ENCODE peak calls at places on chromosomes 4 and X, in six cellular contexts. One of them, this sample, is unnamed.

GRCh38 chrX:40172169-40172979 is 74.6 kb upstream of the BCOR start:
- DNase-seq in K562: peak; percentile 94
- DNase-seq in GM12878: no peak
- DNase-seq in H1: peak; percentile 50
- DNase-seq in HepG2: no peak
- DNase-seq in GM12892: no peak
- DNase-seq in this sample: no peak

GRCh38 chr4:186192068-186192751 is 843 bp downstream of the CYP4V2 start:
- DNase-seq in HepG2: peak; percentile 9
- DNase-seq in K562: peak; percentile 52
- DNase-seq in H1: peak; percentile 72
- DNase-seq in GM12878: no peak
- DNase-seq in GM12892: no peak
- DNase-seq in this sample: no peak

GRCh38 chr4:38980903-38981676 is 51.1 kb downstream of the TMEM156 start:
- DNase-seq in K562: no peak
- DNase-seq in GM12892: no peak
- DNase-seq in GM12878: peak; percentile 24
- DNase-seq in H1: no peak
- DNase-seq in HepG2: peak; percentile 16
- DNase-seq in this sample: no peak

GRCh38 chr4:82851902-82852750 is 38.8 kb downstream of the SEC31A start:
- DNase-seq in HepG2: peak; percentile 45
- DNase-seq in GM12878: no peak
- DNase-seq in GM12892: no peak
- DNase-seq in H1: no peak
- DNase-seq in K562: peak; percentile 40
- DNase-seq in this sample: no peak

GRCh38 chr4:144645621-144646522 is at the start of gene HHIP:
- DNase-seq in HepG2: peak; percentile 1
- DNase-seq in GM12892: peak; percentile 21
- DNase-seq in H1: peak; percentile 64
- DNase-seq in K562: peak; percentile 8
- DNase-seq in GM12878: no peak
- DNase-seq in this sample: peak; percentile 30

GRCh38 chr4:123257563-123257962 is 139.0 kb upstream of the SPRY1 start:
- DNase-seq in HepG2: no peak
- DNase-seq in GM12892: no peak
- DNase-seq in K562: no peak
- DNase-seq in H1: no peak
- DNase-seq in GM12878: no peak
- DNase-seq in this sample: no peak

GRCh38 chr4:10579700-10580099 is 104.9 kb downstream of the CLNK start:
- DNase-seq in H1: no peak
- DNase-seq in HepG2: no peak
- DNase-seq in K562: no peak
- DNase-seq in GM12892: no peak
- DNase-seq in GM12878: no peak
- DNase-seq in this sample: no peak

GRCh38 chr4:14918336-14918735 is 83.9 kb upstream of the CPEB2 start:
- DNase-seq in HepG2: no peak
- DNase-seq in K562: no peak
- DNase-seq in H1: no peak
- DNase-seq in GM12892: no peak
- DNase-seq in GM12878: no peak
- DNase-seq in this sample: no peak

GRCh38 chr4:71634364-71634763 is 149.5 kb downstream of the GC start:
- DNase-seq in H1: no peak
- DNase-seq in GM12892: no peak
- DNase-seq in HepG2: no peak
- DNase-seq in K562: peak; percentile 1
- DNase-seq in GM12878: no peak
- DNase-seq in this sample: no peak

GRCh38 chrX:31670245-31670644 is 598.4 kb upstream of the FTHL17 start:
- DNase-seq in GM12892: no peak
- DNase-seq in K562: no peak
- DNase-seq in H1: no peak
- DNase-seq in HepG2: no peak
- DNase-seq in GM12878: no peak
- DNase-seq in this sample: no peak

GRCh38 chrX:38028300-38028699 is 21.9 kb downstream of the SYTL5 start:
- DNase-seq in K562: no peak
- DNase-seq in GM12892: no peak
- DNase-seq in HepG2: no peak
- DNase-seq in GM12878: no peak
- DNase-seq in H1: no peak
- DNase-seq in this sample: no peak

GRCh38 chrX:129875669-129876068 is 30.3 kb upstream of the UTP14A start:
- DNase-seq in K562: no peak
- DNase-seq in GM12878: no peak
- DNase-seq in H1: no peak
- DNase-seq in HepG2: no peak
- DNase-seq in GM12892: no peak
- DNase-seq in this sample: no peak

GRCh38 chrX:96407501-96407900 is 277.1 kb upstream of the DIAPH2 start:
- DNase-seq in GM12878: no peak
- DNase-seq in GM12892: no peak
- DNase-seq in H1: no peak
- DNase-seq in HepG2: peak; percentile 19
- DNase-seq in K562: no peak
- DNase-seq in this sample: no peak

GRCh38 chr4:155953151-155954117 is at the start of gene CTSO:
- DNase-seq in GM12878: peak; percentile 48
- DNase-seq in H1: peak; percentile 76
- DNase-seq in GM12892: peak; percentile 39
- DNase-seq in HepG2: peak; percentile 22
- DNase-seq in K562: peak; percentile 40
- DNase-seq in this sample: peak; percentile 51
- TF ChIP-seq POLR2A in GM12878: peak; percentile 94
- TF ChIP-seq POLR2A in H1: no peak
- TF ChIP-seq POLR2A in GM12892: peak; percentile 91
- TF ChIP-seq POLR2A in HepG2: peak; percentile 31
- TF ChIP-seq POLR2A in K562: no peak
- TF ChIP-seq POLR2A in this sample: peak; percentile 70

DNA sequence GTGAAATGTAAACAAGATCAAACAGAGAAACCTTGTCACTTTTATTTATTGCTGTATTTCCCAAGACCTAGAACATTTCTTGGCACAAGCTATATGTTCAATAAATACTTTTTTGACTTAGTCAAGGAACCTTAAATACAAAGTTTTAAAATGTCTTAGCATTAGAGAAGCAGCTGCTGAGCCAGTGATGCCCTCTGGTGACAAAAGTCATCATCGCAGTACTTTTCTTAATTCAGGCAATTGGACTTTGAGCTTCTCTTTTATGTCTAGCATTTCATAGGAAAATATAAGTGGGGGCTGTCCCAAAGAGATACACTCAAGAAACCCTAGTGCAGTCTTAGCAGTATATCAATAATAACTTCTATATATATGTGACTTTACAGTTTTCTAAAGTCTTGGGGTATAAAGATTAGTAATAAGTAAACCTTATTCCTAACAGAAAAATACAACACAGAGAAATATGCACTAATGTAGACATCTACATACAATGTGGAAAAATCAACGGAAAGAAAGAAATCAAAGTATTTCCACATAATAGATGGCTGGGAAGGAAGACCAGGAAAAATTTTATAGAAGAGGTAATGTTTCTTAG is 118.4 kb downstream of the DTHD1 start:
- DNase-seq in GM12892: no peak
- DNase-seq in K562: peak; percentile 7
- DNase-seq in H1: no peak
- DNase-seq in HepG2: peak; percentile 2
- DNase-seq in GM12878: peak; percentile 24
- DNase-seq in this sample: no peak
- TF ChIP-seq TAF1 in GM12892: no peak
- TF ChIP-seq TAF1 in K562: no peak
- TF ChIP-seq TAF1 in H1: no peak
- TF ChIP-seq TAF1 in HepG2: no peak
- TF ChIP-seq TAF1 in GM12878: no peak
- TF ChIP-seq TAF1 in this sample: no peak

GRCh38 chr4:97720869-97721432 is 422.3 kb downstream of the STPG2 start:
- DNase-seq in GM12878: no peak
- DNase-seq in HepG2: peak; percentile 4
- DNase-seq in GM12892: no peak
- DNase-seq in H1: no peak
- DNase-seq in K562: no peak
- DNase-seq in this sample: no peak
- TF ChIP-seq POLR2A in GM12878: no peak
- TF ChIP-seq POLR2A in HepG2: no peak
- TF ChIP-seq POLR2A in GM12892: no peak
- TF ChIP-seq POLR2A in H1: no peak
- TF ChIP-seq POLR2A in K562: no peak
- TF ChIP-seq POLR2A in this sample: no peak

DNA sequence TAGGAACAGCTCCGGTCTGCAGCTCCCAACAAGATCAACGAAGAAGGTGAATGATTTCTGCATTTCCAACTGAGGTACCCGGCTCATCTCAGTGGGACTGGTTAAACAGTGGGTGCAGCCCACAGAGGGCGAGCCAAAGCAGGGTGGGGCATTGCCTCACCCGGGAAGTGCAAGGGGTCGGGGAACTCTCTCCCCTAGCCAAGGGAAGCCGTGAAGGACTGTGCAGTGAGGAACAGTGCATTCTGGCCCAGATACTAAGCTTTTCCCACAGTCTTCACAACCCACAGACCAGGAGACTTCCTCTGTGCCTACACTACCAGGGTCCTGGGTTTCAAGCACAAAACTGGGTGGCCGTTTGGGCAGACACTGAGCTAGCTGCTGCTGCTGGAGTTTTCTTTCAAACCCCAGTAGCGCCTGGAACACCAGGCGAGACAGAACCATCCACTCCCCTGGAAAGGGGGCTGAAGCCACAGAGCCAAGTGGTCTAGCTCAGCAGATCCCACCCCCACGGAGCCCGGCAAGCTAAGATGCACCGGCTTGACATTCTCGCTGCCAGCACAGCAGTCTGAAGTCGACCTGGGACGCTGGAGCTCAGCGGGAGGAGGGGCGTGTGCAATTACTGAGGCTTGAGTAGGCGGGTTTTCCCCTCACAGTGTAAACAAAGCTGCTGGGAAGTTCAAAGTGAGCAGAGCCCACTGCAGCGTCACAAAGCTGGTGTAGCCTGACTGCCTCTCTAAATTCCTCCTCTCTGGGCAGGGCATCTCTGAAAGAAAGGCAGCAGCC is 84.6 kb downstream of the THOC2 start:
- DNase-seq in GM12878: no peak
- DNase-seq in K562: peak; percentile 9
- DNase-seq in HepG2: peak; percentile 81
- DNase-seq in GM12892: no peak
- DNase-seq in H1: peak; percentile 54
- DNase-seq in this sample: no peak
- TF ChIP-seq TAF1 in GM12878: no peak
- TF ChIP-seq TAF1 in K562: no peak
- TF ChIP-seq TAF1 in HepG2: no peak
- TF ChIP-seq TAF1 in GM12892: no peak
- TF ChIP-seq TAF1 in H1: no peak
- TF ChIP-seq TAF1 in this sample: no peak

GRCh38 chrX:15310117-15310516 is 5.3 kb downstream of the ASB11 start:
- DNase-seq in GM12892: no peak
- DNase-seq in HepG2: no peak
- DNase-seq in GM12878: no peak
- DNase-seq in K562: peak; percentile 20
- DNase-seq in H1: no peak
- DNase-seq in this sample: no peak
- TF ChIP-seq POLR2A in GM12892: no peak
- TF ChIP-seq POLR2A in HepG2: no peak
- TF ChIP-seq POLR2A in GM12878: no peak
- TF ChIP-seq POLR2A in K562: no peak
- TF ChIP-seq POLR2A in H1: no peak
- TF ChIP-seq POLR2A in this sample: no peak